ENCODE peak calls at places on chromosomes 11 and 22, in six cellular contexts. One of them, this sample, is unnamed.

GRCh38 chr22:27386186-27386585 is 415.4 kb downstream of the MN1 start:
- DNase-seq in endodermal cell: no peak
- DNase-seq in stimulated activated CD8-positive, alpha-beta memory T cell treated with anti-CD3 and anti-CD28 coated beads, Interleukin-15, amount 100 ng/mL, for 1 hour: no peak
- DNase-seq in activated naive CD4-positive, alpha-beta T cell: no peak
- DNase-seq in nucleus accumbens: no peak
- DNase-seq in stimulated activated CD4-positive, alpha-beta T cell treated with anti-CD3 and anti-CD28 coated beads, Interleukin-15, amount 100 ng/mL, for 1 hour: no peak
- DNase-seq in this sample: no peak

GRCh38 chr11:12410006-12410728 is 32.8 kb downstream of the PARVA start:
- DNase-seq in endodermal cell: peak
- DNase-seq in stimulated activated CD8-positive, alpha-beta memory T cell treated with anti-CD3 and anti-CD28 coated beads, Interleukin-15, amount 100 ng/mL, for 1 hour: no peak
- DNase-seq in activated naive CD4-positive, alpha-beta T cell: no peak
- DNase-seq in nucleus accumbens: no peak
- DNase-seq in stimulated activated CD4-positive, alpha-beta T cell treated with anti-CD3 and anti-CD28 coated beads, Interleukin-15, amount 100 ng/mL, for 1 hour: no peak
- DNase-seq in this sample: no peak

GRCh38 chr11:133425992-133426391 is 106.3 kb downstream of the OPCML start:
- DNase-seq in endodermal cell: no peak
- DNase-seq in stimulated activated CD8-positive, alpha-beta memory T cell treated with anti-CD3 and anti-CD28 coated beads, Interleukin-15, amount 100 ng/mL, for 1 hour: no peak
- DNase-seq in activated naive CD4-positive, alpha-beta T cell: no peak
- DNase-seq in nucleus accumbens: no peak
- DNase-seq in stimulated activated CD4-positive, alpha-beta T cell treated with anti-CD3 and anti-CD28 coated beads, Interleukin-15, amount 100 ng/mL, for 1 hour: no peak
- DNase-seq in this sample: no peak

GRCh38 chr11:11587122-11587521 is 34.7 kb downstream of the GALNT18 start:
- DNase-seq in endodermal cell: peak
- DNase-seq in stimulated activated CD8-positive, alpha-beta memory T cell treated with anti-CD3 and anti-CD28 coated beads, Interleukin-15, amount 100 ng/mL, for 1 hour: no peak
- DNase-seq in activated naive CD4-positive, alpha-beta T cell: no peak
- DNase-seq in nucleus accumbens: no peak
- DNase-seq in stimulated activated CD4-positive, alpha-beta T cell treated with anti-CD3 and anti-CD28 coated beads, Interleukin-15, amount 100 ng/mL, for 1 hour: no peak
- DNase-seq in this sample: no peak

GRCh38 chr11:72395993-72396392 is 38.3 kb downstream of the CLPB start:
- DNase-seq in endodermal cell: no peak
- DNase-seq in stimulated activated CD8-positive, alpha-beta memory T cell treated with anti-CD3 and anti-CD28 coated beads, Interleukin-15, amount 100 ng/mL, for 1 hour: no peak
- DNase-seq in activated naive CD4-positive, alpha-beta T cell: no peak
- DNase-seq in nucleus accumbens: peak
- DNase-seq in stimulated activated CD4-positive, alpha-beta T cell treated with anti-CD3 and anti-CD28 coated beads, Interleukin-15, amount 100 ng/mL, for 1 hour: no peak
- DNase-seq in this sample: no peak

GRCh38 chr11:110971110-110971509 is 258.9 kb upstream of the ARHGAP20 start:
- DNase-seq in endodermal cell: no peak
- DNase-seq in stimulated activated CD8-positive, alpha-beta memory T cell treated with anti-CD3 and anti-CD28 coated beads, Interleukin-15, amount 100 ng/mL, for 1 hour: no peak
- DNase-seq in activated naive CD4-positive, alpha-beta T cell: no peak
- DNase-seq in nucleus accumbens: no peak
- DNase-seq in stimulated activated CD4-positive, alpha-beta T cell treated with anti-CD3 and anti-CD28 coated beads, Interleukin-15, amount 100 ng/mL, for 1 hour: no peak
- DNase-seq in this sample: no peak

GRCh38 chr11:75476716-75477613 is 44.0 kb upstream of the KLHL35 start:
- DNase-seq in endodermal cell: no peak
- DNase-seq in stimulated activated CD8-positive, alpha-beta memory T cell treated with anti-CD3 and anti-CD28 coated beads, Interleukin-15, amount 100 ng/mL, for 1 hour: no peak
- DNase-seq in activated naive CD4-positive, alpha-beta T cell: no peak
- DNase-seq in nucleus accumbens: no peak
- DNase-seq in stimulated activated CD4-positive, alpha-beta T cell treated with anti-CD3 and anti-CD28 coated beads, Interleukin-15, amount 100 ng/mL, for 1 hour: no peak
- DNase-seq in this sample: no peak

GRCh38 chr11:122036022-122036421 is 80.0 kb downstream of the BLID start:
- DNase-seq in endodermal cell: no peak
- DNase-seq in stimulated activated CD8-positive, alpha-beta memory T cell treated with anti-CD3 and anti-CD28 coated beads, Interleukin-15, amount 100 ng/mL, for 1 hour: no peak
- DNase-seq in activated naive CD4-positive, alpha-beta T cell: no peak
- DNase-seq in nucleus accumbens: no peak
- DNase-seq in stimulated activated CD4-positive, alpha-beta T cell treated with anti-CD3 and anti-CD28 coated beads, Interleukin-15, amount 100 ng/mL, for 1 hour: no peak
- DNase-seq in this sample: no peak

This sample was measured in thoracic aorta.